ENCODE peak calls at places on chromosomes 7 and 10, in nine cellular contexts. One of them, this sample, is unnamed.

GRCh38 chr10:24209946-24210491 is 1.1 kb downstream of the KIAA1217 start:
- DNase-seq in A172: peak
- DNase-seq in iris pigment epithelial cell: peak
- DNase-seq in GF-D8: no peak
- DNase-seq in RCC 7860: peak
- DNase-seq in heart left ventricle: no peak
- DNase-seq in C1 segment of cervical spinal cord: no peak
- DNase-seq in PC-9: peak
- DNase-seq in upper lobe of right lung: no peak
- DNase-seq in this sample: peak

GRCh38 chr7:141053626-141054025 is 20.2 kb upstream of the TMEM178B start:
- DNase-seq in A172: peak
- DNase-seq in iris pigment epithelial cell: no peak
- DNase-seq in GF-D8: no peak
- DNase-seq in RCC 7860: peak
- DNase-seq in heart left ventricle: no peak
- DNase-seq in C1 segment of cervical spinal cord: no peak
- DNase-seq in PC-9: no peak
- DNase-seq in upper lobe of right lung: no peak
- DNase-seq in this sample: peak

GRCh38 chr7:32155712-32156111 is 85.5 kb upstream of the PDE1C start:
- DNase-seq in A172: no peak
- DNase-seq in iris pigment epithelial cell: no peak
- DNase-seq in GF-D8: no peak
- DNase-seq in RCC 7860: peak
- DNase-seq in heart left ventricle: no peak
- DNase-seq in C1 segment of cervical spinal cord: peak
- DNase-seq in PC-9: no peak
- DNase-seq in upper lobe of right lung: no peak
- DNase-seq in this sample: no peak

GRCh38 chr10:57898231-57898630 is 369.5 kb downstream of the IPMK start:
- DNase-seq in A172: no peak
- DNase-seq in iris pigment epithelial cell: no peak
- DNase-seq in GF-D8: no peak
- DNase-seq in RCC 7860: no peak
- DNase-seq in heart left ventricle: no peak
- DNase-seq in C1 segment of cervical spinal cord: no peak
- DNase-seq in PC-9: peak
- DNase-seq in upper lobe of right lung: no peak
- DNase-seq in this sample: no peak

GRCh38 chr7:3217166-3217565 is 83.9 kb upstream of the SDK1 start:
- DNase-seq in A172: peak
- DNase-seq in iris pigment epithelial cell: peak
- DNase-seq in GF-D8: no peak
- DNase-seq in RCC 7860: no peak
- DNase-seq in heart left ventricle: no peak
- DNase-seq in C1 segment of cervical spinal cord: no peak
- DNase-seq in PC-9: peak
- DNase-seq in upper lobe of right lung: no peak
- DNase-seq in this sample: no peak

GRCh38 chr7:29194594-29195417 is at the start of gene CHN2:
- DNase-seq in A172: peak
- DNase-seq in iris pigment epithelial cell: peak
- DNase-seq in GF-D8: no peak
- DNase-seq in RCC 7860: no peak
- DNase-seq in heart left ventricle: peak
- DNase-seq in C1 segment of cervical spinal cord: peak
- DNase-seq in PC-9: no peak
- DNase-seq in upper lobe of right lung: peak
- DNase-seq in this sample: peak

GRCh38 chr7:149870274-149870673 is 3.5 kb upstream of the ATP6V0E2 start:
- DNase-seq in A172: no peak
- DNase-seq in iris pigment epithelial cell: no peak
- DNase-seq in GF-D8: no peak
- DNase-seq in RCC 7860: no peak
- DNase-seq in heart left ventricle: peak
- DNase-seq in C1 segment of cervical spinal cord: no peak
- DNase-seq in PC-9: no peak
- DNase-seq in upper lobe of right lung: no peak
- DNase-seq in this sample: no peak

GRCh38 chr10:7300327-7300726 is 110.5 kb downstream of the SFMBT2 start:
- DNase-seq in A172: no peak
- DNase-seq in iris pigment epithelial cell: no peak
- DNase-seq in GF-D8: no peak
- DNase-seq in RCC 7860: no peak
- DNase-seq in heart left ventricle: no peak
- DNase-seq in C1 segment of cervical spinal cord: no peak
- DNase-seq in PC-9: no peak
- DNase-seq in upper lobe of right lung: no peak
- DNase-seq in this sample: no peak

GRCh38 chr10:52368725-52369124 is 54.6 kb downstream of the DKK1 start:
- DNase-seq in A172: no peak
- DNase-seq in iris pigment epithelial cell: no peak
- DNase-seq in GF-D8: no peak
- DNase-seq in RCC 7860: no peak
- DNase-seq in heart left ventricle: no peak
- DNase-seq in C1 segment of cervical spinal cord: no peak
- DNase-seq in PC-9: no peak
- DNase-seq in upper lobe of right lung: no peak
- DNase-seq in this sample: no peak

GRCh38 chr10:32111585-32111984 is 55.4 kb upstream of the KIF5B start:
- DNase-seq in A172: peak
- DNase-seq in iris pigment epithelial cell: no peak
- DNase-seq in GF-D8: no peak
- DNase-seq in RCC 7860: no peak
- DNase-seq in heart left ventricle: no peak
- DNase-seq in C1 segment of cervical spinal cord: no peak
- DNase-seq in PC-9: no peak
- DNase-seq in upper lobe of right lung: no peak
- DNase-seq in this sample: no peak

GRCh38 chr7:2312272-2312929 is 1.8 kb downstream of the SNX8 start:
- DNase-seq in A172: no peak
- DNase-seq in iris pigment epithelial cell: no peak
- DNase-seq in GF-D8: no peak
- DNase-seq in RCC 7860: no peak
- DNase-seq in heart left ventricle: no peak
- DNase-seq in C1 segment of cervical spinal cord: no peak
- DNase-seq in PC-9: no peak
- DNase-seq in upper lobe of right lung: no peak
- DNase-seq in this sample: no peak

GRCh38 chr7:155581107-155581830 is 34.9 kb upstream of the CNPY1 start:
- DNase-seq in A172: no peak
- DNase-seq in iris pigment epithelial cell: no peak
- DNase-seq in GF-D8: no peak
- DNase-seq in RCC 7860: no peak
- DNase-seq in heart left ventricle: peak
- DNase-seq in C1 segment of cervical spinal cord: no peak
- DNase-seq in PC-9: no peak
- DNase-seq in upper lobe of right lung: peak
- DNase-seq in this sample: no peak

GRCh38 chr10:48461623-48462481 is 143.0 kb downstream of the ARHGAP22 start:
- DNase-seq in A172: no peak
- DNase-seq in iris pigment epithelial cell: no peak
- DNase-seq in GF-D8: no peak
- DNase-seq in RCC 7860: no peak
- DNase-seq in heart left ventricle: no peak
- DNase-seq in C1 segment of cervical spinal cord: no peak
- DNase-seq in PC-9: no peak
- DNase-seq in upper lobe of right lung: no peak
- DNase-seq in this sample: no peak

GRCh38 chr10:103793920-103794883 is 61.2 kb downstream of the SH3PXD2A start:
- DNase-seq in A172: no peak
- DNase-seq in iris pigment epithelial cell: no peak
- DNase-seq in GF-D8: no peak
- DNase-seq in RCC 7860: no peak
- DNase-seq in heart left ventricle: no peak
- DNase-seq in C1 segment of cervical spinal cord: no peak
- DNase-seq in PC-9: peak
- DNase-seq in upper lobe of right lung: peak
- DNase-seq in this sample: no peak

GRCh38 chr7:103989200-103989784 is at the start of gene RELN:
- DNase-seq in A172: no peak
- DNase-seq in iris pigment epithelial cell: peak
- DNase-seq in GF-D8: no peak
- DNase-seq in RCC 7860: no peak
- DNase-seq in heart left ventricle: no peak
- DNase-seq in C1 segment of cervical spinal cord: no peak
- DNase-seq in PC-9: no peak
- DNase-seq in upper lobe of right lung: no peak
- DNase-seq in this sample: no peak

GRCh38 chr10:123402021-123402420 is 247.8 kb downstream of the BUB3 start:
- DNase-seq in A172: no peak
- DNase-seq in iris pigment epithelial cell: no peak
- DNase-seq in GF-D8: no peak
- DNase-seq in RCC 7860: no peak
- DNase-seq in heart left ventricle: no peak
- DNase-seq in C1 segment of cervical spinal cord: no peak
- DNase-seq in PC-9: no peak
- DNase-seq in upper lobe of right lung: no peak
- DNase-seq in this sample: no peak

GRCh38 chr7:135343361-135343760 is 109.7 kb downstream of the STRA8 start:
- DNase-seq in A172: no peak
- DNase-seq in iris pigment epithelial cell: no peak
- DNase-seq in GF-D8: no peak
- DNase-seq in RCC 7860: no peak
- DNase-seq in heart left ventricle: no peak
- DNase-seq in C1 segment of cervical spinal cord: no peak
- DNase-seq in PC-9: no peak
- DNase-seq in upper lobe of right lung: no peak
- DNase-seq in this sample: no peak

GRCh38 chr10:126902157-126902556 is 3.1 kb upstream of the DOCK1 start:
- DNase-seq in A172: peak
- DNase-seq in iris pigment epithelial cell: peak
- DNase-seq in GF-D8: no peak
- DNase-seq in RCC 7860: peak
- DNase-seq in heart left ventricle: no peak
- DNase-seq in C1 segment of cervical spinal cord: no peak
- DNase-seq in PC-9: peak
- DNase-seq in upper lobe of right lung: no peak
- DNase-seq in this sample: peak

GRCh38 chr10:86346169-86346793 is 20.3 kb downstream of the GRID1 start:
- DNase-seq in A172: peak
- DNase-seq in iris pigment epithelial cell: no peak
- DNase-seq in GF-D8: no peak
- DNase-seq in RCC 7860: no peak
- DNase-seq in heart left ventricle: peak
- DNase-seq in C1 segment of cervical spinal cord: no peak
- DNase-seq in PC-9: no peak
- DNase-seq in upper lobe of right lung: peak
- DNase-seq in this sample: no peak

GRCh38 chr7:33774762-33775523 is 130.4 kb upstream of the BMPER start:
- DNase-seq in A172: peak
- DNase-seq in iris pigment epithelial cell: peak
- DNase-seq in GF-D8: no peak
- DNase-seq in RCC 7860: no peak
- DNase-seq in heart left ventricle: no peak
- DNase-seq in C1 segment of cervical spinal cord: peak
- DNase-seq in PC-9: no peak
- DNase-seq in upper lobe of right lung: no peak
- DNase-seq in this sample: peak

GRCh38 chr10:58785354-58785753 is 272.7 kb downstream of the BICC1 start:
- DNase-seq in A172: no peak
- DNase-seq in iris pigment epithelial cell: no peak
- DNase-seq in GF-D8: no peak
- DNase-seq in RCC 7860: no peak
- DNase-seq in heart left ventricle: no peak
- DNase-seq in C1 segment of cervical spinal cord: no peak
- DNase-seq in PC-9: no peak
- DNase-seq in upper lobe of right lung: no peak
- DNase-seq in this sample: no peak

GRCh38 chr7:57443567-57443966 is 6.4 kb upstream of the ZNF716 start:
- DNase-seq in A172: no peak
- DNase-seq in iris pigment epithelial cell: no peak
- DNase-seq in GF-D8: no peak
- DNase-seq in RCC 7860: no peak
- DNase-seq in heart left ventricle: no peak
- DNase-seq in C1 segment of cervical spinal cord: no peak
- DNase-seq in PC-9: no peak
- DNase-seq in upper lobe of right lung: no peak
- DNase-seq in this sample: no peak

GRCh38 chr7:48111596-48111995 is 22.5 kb downstream of the UPP1 start:
- DNase-seq in A172: no peak
- DNase-seq in iris pigment epithelial cell: no peak
- DNase-seq in GF-D8: no peak
- DNase-seq in RCC 7860: no peak
- DNase-seq in heart left ventricle: no peak
- DNase-seq in C1 segment of cervical spinal cord: no peak
- DNase-seq in PC-9: no peak
- DNase-seq in upper lobe of right lung: no peak
- DNase-seq in this sample: no peak

GRCh38 chr7:47720141-47720906 is 138.4 kb upstream of the TNS3 start:
- DNase-seq in A172: no peak
- DNase-seq in iris pigment epithelial cell: peak
- DNase-seq in GF-D8: no peak
- DNase-seq in RCC 7860: no peak
- DNase-seq in heart left ventricle: peak
- DNase-seq in C1 segment of cervical spinal cord: no peak
- DNase-seq in PC-9: no peak
- DNase-seq in upper lobe of right lung: no peak
- DNase-seq in this sample: no peak

GRCh38 chr7:20244334-20244733 is 27.1 kb upstream of the MACC1 start:
- DNase-seq in A172: no peak
- DNase-seq in iris pigment epithelial cell: no peak
- DNase-seq in GF-D8: no peak
- DNase-seq in RCC 7860: no peak
- DNase-seq in heart left ventricle: no peak
- DNase-seq in C1 segment of cervical spinal cord: no peak
- DNase-seq in PC-9: no peak
- DNase-seq in upper lobe of right lung: no peak
- DNase-seq in this sample: no peak

GRCh38 chr7:16697507-16698199 is 51.7 kb downstream of the BZW2 start:
- DNase-seq in A172: peak
- DNase-seq in iris pigment epithelial cell: peak
- DNase-seq in GF-D8: no peak
- DNase-seq in RCC 7860: no peak
- DNase-seq in heart left ventricle: no peak
- DNase-seq in C1 segment of cervical spinal cord: no peak
- DNase-seq in PC-9: peak
- DNase-seq in upper lobe of right lung: no peak
- DNase-seq in this sample: no peak

GRCh38 chr7:155780884-155781283 is 31.4 kb downstream of the SHH start:
- DNase-seq in A172: no peak
- DNase-seq in iris pigment epithelial cell: no peak
- DNase-seq in GF-D8: no peak
- DNase-seq in RCC 7860: no peak
- DNase-seq in heart left ventricle: no peak
- DNase-seq in C1 segment of cervical spinal cord: no peak
- DNase-seq in PC-9: no peak
- DNase-seq in upper lobe of right lung: no peak
- DNase-seq in this sample: no peak

GRCh38 chr10:71396714-71397339 is at the start of gene CDH23:
- DNase-seq in A172: no peak
- DNase-seq in iris pigment epithelial cell: peak
- DNase-seq in GF-D8: no peak
- DNase-seq in RCC 7860: no peak
- DNase-seq in heart left ventricle: peak
- DNase-seq in C1 segment of cervical spinal cord: no peak
- DNase-seq in PC-9: no peak
- DNase-seq in upper lobe of right lung: peak
- DNase-seq in this sample: no peak

GRCh38 chr10:61834519-61834918 is 67.0 kb upstream of the ARID5B start:
- DNase-seq in A172: no peak
- DNase-seq in iris pigment epithelial cell: no peak
- DNase-seq in GF-D8: no peak
- DNase-seq in RCC 7860: no peak
- DNase-seq in heart left ventricle: no peak
- DNase-seq in C1 segment of cervical spinal cord: no peak
- DNase-seq in PC-9: peak
- DNase-seq in upper lobe of right lung: no peak
- DNase-seq in this sample: no peak

GRCh38 chr7:17680026-17680425 is 260.3 kb downstream of the SNX13 start:
- DNase-seq in A172: peak
- DNase-seq in iris pigment epithelial cell: peak
- DNase-seq in GF-D8: no peak
- DNase-seq in RCC 7860: peak
- DNase-seq in heart left ventricle: no peak
- DNase-seq in C1 segment of cervical spinal cord: peak
- DNase-seq in PC-9: peak
- DNase-seq in upper lobe of right lung: peak
- DNase-seq in this sample: no peak

GRCh38 chr7:1474736-1475135 is 15.5 kb upstream of the MICALL2 start:
- DNase-seq in A172: peak
- DNase-seq in iris pigment epithelial cell: no peak
- DNase-seq in GF-D8: no peak
- DNase-seq in RCC 7860: no peak
- DNase-seq in heart left ventricle: no peak
- DNase-seq in C1 segment of cervical spinal cord: no peak
- DNase-seq in PC-9: no peak
- DNase-seq in upper lobe of right lung: no peak
- DNase-seq in this sample: no peak

This sample was measured in H4.